ENCODE peak calls at places on chromosome 7, in five cellular contexts. One of them, this sample, is unnamed.

GRCh38 chr7:148787571-148788295 is 89.0 kb downstream of the CUL1 start:
- DNase-seq in iris pigment epithelial cell: no peak
- DNase-seq in NCI-H774: no peak
- DNase-seq in adrenal gland: peak; percentile 35
- DNase-seq in NCI-H82: no peak
- DNase-seq in this sample: no peak

GRCh38 chr7:20306499-20306946 is 24.2 kb upstream of the ITGB8 start:
- DNase-seq in iris pigment epithelial cell: no peak
- DNase-seq in NCI-H774: no peak
- DNase-seq in adrenal gland: no peak
- DNase-seq in NCI-H82: no peak
- DNase-seq in this sample: no peak

GRCh38 chr7:29609162-29610030 is 45.8 kb downstream of the PRR15 start:
- DNase-seq in iris pigment epithelial cell: peak; percentile 32
- DNase-seq in NCI-H774: peak; percentile 70
- DNase-seq in adrenal gland: no peak
- DNase-seq in NCI-H82: peak; percentile 14
- DNase-seq in this sample: peak; percentile 14

GRCh38 chr7:45874408-45875131 is 1.7 kb upstream of the CCDC201 start:
- DNase-seq in iris pigment epithelial cell: peak; percentile 90
- DNase-seq in NCI-H774: no peak
- DNase-seq in adrenal gland: no peak
- DNase-seq in NCI-H82: no peak
- DNase-seq in this sample: no peak

GRCh38 chr7:101743241-101743994 is 74.0 kb upstream of the CUX1 start:
- DNase-seq in iris pigment epithelial cell: peak; percentile 73
- DNase-seq in NCI-H774: peak; percentile 42
- DNase-seq in adrenal gland: peak; percentile 58
- DNase-seq in NCI-H82: peak; percentile 59
- DNase-seq in this sample: peak; percentile 62

GRCh38 chr7:107035446-107035845 is 9.1 kb upstream of the PRKAR2B start:
- DNase-seq in iris pigment epithelial cell: peak; percentile 94
- DNase-seq in NCI-H774: no peak
- DNase-seq in adrenal gland: no peak
- DNase-seq in NCI-H82: no peak
- DNase-seq in this sample: no peak

GRCh38 chr7:108034586-108034985 is 31.6 kb upstream of the LAMB1 start:
- DNase-seq in iris pigment epithelial cell: peak; percentile 36
- DNase-seq in NCI-H774: no peak
- DNase-seq in adrenal gland: no peak
- DNase-seq in NCI-H82: peak; percentile 18
- DNase-seq in this sample: no peak

GRCh38 chr7:148084138-148084537 is 506.4 kb upstream of the C7orf33 start:
- DNase-seq in iris pigment epithelial cell: peak; percentile 45
- DNase-seq in NCI-H774: peak; percentile 4
- DNase-seq in adrenal gland: peak; percentile 83
- DNase-seq in NCI-H82: peak; percentile 87
- DNase-seq in this sample: peak; percentile 52

GRCh38 chr7:77316219-77316978 is 99.8 kb downstream of the GSAP start:
- DNase-seq in iris pigment epithelial cell: no peak
- DNase-seq in NCI-H774: no peak
- DNase-seq in adrenal gland: no peak
- DNase-seq in NCI-H82: no peak
- DNase-seq in this sample: no peak

GRCh38 chr7:103797647-103798307 is 191.7 kb downstream of the RELN start:
- DNase-seq in iris pigment epithelial cell: no peak
- DNase-seq in NCI-H774: no peak
- DNase-seq in adrenal gland: no peak
- DNase-seq in NCI-H82: no peak
- DNase-seq in this sample: no peak

GRCh38 chr7:5629941-5630340 is 151.5 kb downstream of the RNF216 start:
- DNase-seq in iris pigment epithelial cell: peak; percentile 65
- DNase-seq in NCI-H774: no peak
- DNase-seq in adrenal gland: no peak
- DNase-seq in NCI-H82: no peak
- DNase-seq in this sample: no peak

GRCh38 chr7:37208528-37208927 is 240.1 kb downstream of the ELMO1 start:
- DNase-seq in iris pigment epithelial cell: peak; percentile 93
- DNase-seq in NCI-H774: peak; percentile 45
- DNase-seq in adrenal gland: peak; percentile 91
- DNase-seq in NCI-H82: peak; percentile 68
- DNase-seq in this sample: peak; percentile 30

GRCh38 chr7:154613811-154614210 is 389.1 kb downstream of the PAXIP1 start:
- DNase-seq in iris pigment epithelial cell: no peak
- DNase-seq in NCI-H774: no peak
- DNase-seq in adrenal gland: no peak
- DNase-seq in NCI-H82: no peak
- DNase-seq in this sample: no peak

GRCh38 chr7:29940199-29940598 is 49.4 kb downstream of the SCRN1 start:
- DNase-seq in iris pigment epithelial cell: no peak
- DNase-seq in NCI-H774: no peak
- DNase-seq in adrenal gland: no peak
- DNase-seq in NCI-H82: no peak
- DNase-seq in this sample: no peak

GRCh38 chr7:109213081-109213480 is 643.4 kb downstream of the DNAJB9 start:
- DNase-seq in iris pigment epithelial cell: no peak
- DNase-seq in NCI-H774: no peak
- DNase-seq in adrenal gland: no peak
- DNase-seq in NCI-H82: peak; percentile 13
- DNase-seq in this sample: peak; percentile 81

GRCh38 chr7:323410-323809 is 33.4 kb downstream of the FOXL3 start:
- DNase-seq in iris pigment epithelial cell: no peak
- DNase-seq in NCI-H774: no peak
- DNase-seq in adrenal gland: no peak
- DNase-seq in NCI-H82: no peak
- DNase-seq in this sample: no peak

GRCh38 chr7:21543528-21544302 is 876 bp downstream of the DNAH11 start:
- DNase-seq in iris pigment epithelial cell: peak; percentile 11
- DNase-seq in NCI-H774: peak; percentile 24
- DNase-seq in adrenal gland: no peak
- DNase-seq in NCI-H82: no peak
- DNase-seq in this sample: peak; percentile 58